ENCODE peak calls at places on chromosomes 6 and 20, in six cellular contexts. G, H, Z, U, P and D are unnamed samples.

GRCh38 chr6:63764318-63764916 is 128.8 kb downstream of the PHF3 start:
- DNase-seq in G (peak; percentile 52), H (no peak), Z (peak; percentile 14), U (no peak), P (no peak), D (peak; percentile 18)

GRCh38 chr20:62995898-62996595 is 10.7 kb downstream of the BHLHE23 start:
- DNase-seq in G (no peak), H (no peak), Z (no peak), U (no peak), P (no peak), D (no peak)

GRCh38 chr6:161369339-161369738 is 95.5 kb upstream of the AGPAT4 start:
- DNase-seq in G (peak; percentile 81), H (no peak), Z (no peak), U (no peak), P (no peak), D (peak; percentile 90)

GRCh38 chr6:135162678-135163439 is 18.2 kb upstream of the MYB start:
- DNase-seq in G (no peak), H (peak; percentile 4), Z (no peak), U (no peak), P (peak; percentile 67), D (no peak)

GRCh38 chr6:41284726-41285125 is 1.8 kb downstream of the TREM1 start:
- DNase-seq in G (peak; percentile 20), H (no peak), Z (no peak), U (no peak), P (no peak), D (peak; percentile 14)

GRCh38 chr6:40640591-40641293 is 53.6 kb upstream of the LRFN2 start:
- DNase-seq in G (no peak), H (peak; percentile 23), Z (no peak), U (peak; percentile 3), P (peak; percentile 40), D (peak; percentile 0)

GRCh38 chr20:63967330-63968135 is 2.2 kb downstream of the ZNF512B start:
- DNase-seq in G (no peak), H (no peak), Z (no peak), U (no peak), P (peak; percentile 4), D (no peak)

GRCh38 chr6:93787841-93788240 is 368.5 kb upstream of the EPHA7 start:
- DNase-seq in G (no peak), H (no peak), Z (no peak), U (no peak), P (no peak), D (peak; percentile 56)

GRCh38 chr6:117222861-117223260 is 42.5 kb upstream of the VGLL2 start:
- DNase-seq in G (no peak), H (no peak), Z (no peak), U (no peak), P (no peak), D (no peak)

GRCh38 chr20:47784599-47785320 is 521 bp downstream of the SULF2 start:
- DNase-seq in G (peak; percentile 4), H (no peak), Z (peak; percentile 46), U (no peak), P (no peak), D (peak; percentile 70)

GRCh38 chr20:58710481-58711265 is 18.1 kb downstream of the NPEPL1 start:
- DNase-seq in G (no peak), H (no peak), Z (no peak), U (no peak), P (no peak), D (no peak)

GRCh38 chr6:107866606-107867301 is 42.6 kb upstream of the SCML4 start:
- DNase-seq in G (peak; percentile 34), H (no peak), Z (no peak), U (no peak), P (peak; percentile 38), D (peak; percentile 14)

GRCh38 chr20:37736132-37736531 is 42.3 kb downstream of the CTNNBL1 start:
- DNase-seq in G (no peak), H (no peak), Z (no peak), U (no peak), P (no peak), D (no peak)

GRCh38 chr20:37986063-37986858 is 47.0 kb downstream of the TTI1 start:
- DNase-seq in G (no peak), H (no peak), Z (no peak), U (no peak), P (no peak), D (no peak)

GRCh38 chr6:74369556-74369993 is 673.6 kb downstream of the CD109 start:
- DNase-seq in G (peak; percentile 97), H (no peak), Z (no peak), U (no peak), P (no peak), D (peak; percentile 88)

GRCh38 chr20:51581571-51581970 is 39.1 kb upstream of the NFATC2 start:
- DNase-seq in G (no peak), H (no peak), Z (no peak), U (no peak), P (no peak), D (no peak)

GRCh38 chr6:39818695-39819094 is 26.5 kb downstream of the DAAM2 start:
- DNase-seq in G (peak; percentile 24), H (no peak), Z (no peak), U (no peak), P (no peak), D (peak; percentile 32)

GRCh38 chr20:9498322-9498721 is 16.1 kb upstream of the LAMP5 start:
- DNase-seq in G (peak; percentile 44), H (no peak), Z (no peak), U (no peak), P (no peak), D (peak; percentile 25)

GRCh38 chr6:109059148-109059547 is 35.5 kb downstream of the SESN1 start:
- DNase-seq in G (peak; percentile 28), H (no peak), Z (no peak), U (no peak), P (no peak), D (peak; percentile 19)

GRCh38 chr6:19478992-19479391 is 358.2 kb upstream of the ID4 start:
- DNase-seq in G (peak; percentile 11), H (no peak), Z (no peak), U (no peak), P (no peak), D (no peak)

GRCh38 chr20:53899351-53900167 is 170.8 kb downstream of the BCAS1 start:
- DNase-seq in G (peak; percentile 87), H (peak; percentile 59), Z (peak; percentile 98), U (no peak), P (peak; percentile 89), D (peak; percentile 93)

GRCh38 chr6:156662025-156662445 is 115.1 kb upstream of the ARID1B start:
- DNase-seq in G (no peak), H (no peak), Z (no peak), U (no peak), P (peak; percentile 33), D (no peak)

GRCh38 chr6:80480478-80481157 is 374.1 kb downstream of the BCKDHB start:
- DNase-seq in G (no peak), H (no peak), Z (no peak), U (no peak), P (no peak), D (no peak)

GRCh38 chr20:15491564-15491963 is 1081.7 kb downstream of the KIF16B start:
- DNase-seq in G (no peak), H (no peak), Z (peak; percentile 66), U (no peak), P (no peak), D (no peak)

GRCh38 chr6:158213925-158214674 is 46.0 kb downstream of the GTF2H5 start:
- DNase-seq in G (peak; percentile 83), H (peak; percentile 20), Z (peak; percentile 62), U (peak; percentile 34), P (peak; percentile 75), D (peak; percentile 65)

GRCh38 chr6:34350100-34350936 is 42.2 kb downstream of the NUDT3 start:
- DNase-seq in G (peak; percentile 31), H (no peak), Z (peak; percentile 65), U (no peak), P (no peak), D (no peak)

GRCh38 chr20:50834599-50835005 is 39.7 kb downstream of the BCAS4 start:
- DNase-seq in G (peak; percentile 94), H (no peak), Z (no peak), U (no peak), P (no peak), D (peak; percentile 96)

GRCh38 chr6:152356659-152357058 is 280.5 kb downstream of the SYNE1 start:
- DNase-seq in G (peak; percentile 47), H (no peak), Z (peak; percentile 2), U (no peak), P (no peak), D (peak; percentile 8)

GRCh38 chr6:95576621-95577316 is 566 bp upstream of the MANEA start:
- DNase-seq in G (peak; percentile 6), H (no peak), Z (no peak), U (no peak), P (no peak), D (peak; percentile 41)

GRCh38 chr6:160583805-160584204 is 80.3 kb downstream of the LPA start:
- DNase-seq in G (no peak), H (no peak), Z (no peak), U (no peak), P (no peak), D (no peak)

GRCh38 chr6:90233994-90234393 is 62.6 kb downstream of the BACH2 start:
- DNase-seq in G (no peak), H (peak; percentile 54), Z (no peak), U (no peak), P (peak; percentile 84), D (no peak)

GRCh38 chr6:51515052-51515402 is 572.4 kb downstream of the PKHD1 start:
- DNase-seq in G (no peak), H (no peak), Z (no peak), U (no peak), P (no peak), D (no peak)

GRCh38 chr6:11921017-11921438 is 91.1 kb upstream of the HIVEP1 start:
- DNase-seq in G (peak; percentile 95), H (no peak), Z (no peak), U (no peak), P (no peak), D (peak; percentile 87)

GRCh38 chr6:42140051-42140450 is 2.4 kb downstream of the C6orf132 start:
- DNase-seq in G (no peak), H (no peak), Z (no peak), U (no peak), P (no peak), D (peak; percentile 42)

GRCh38 chr20:18815194-18815942 is 1.8 kb downstream of the SCP2D1 start:
- DNase-seq in G (no peak), H (no peak), Z (no peak), U (no peak), P (no peak), D (no peak)

GRCh38 chr6:30491963-30492616 is 2.8 kb downstream of the HLA-E start:
- DNase-seq in G (no peak), H (no peak), Z (no peak), U (no peak), P (peak; percentile 41), D (no peak)

GRCh38 chr6:71383891-71384489 is 95.4 kb downstream of the OGFRL1 start:
- DNase-seq in G (peak; percentile 72), H (no peak), Z (peak; percentile 17), U (no peak), P (peak; percentile 12), D (peak; percentile 81)

GRCh38 chr20:824916-825315 is 8.6 kb upstream of the FAM110A start:
- DNase-seq in G (no peak), H (no peak), Z (no peak), U (no peak), P (no peak), D (no peak)

GRCh38 chr6:26556263-26557070 is 18.3 kb downstream of the HMGN4 start:
- DNase-seq in G (peak; percentile 97), H (no peak), Z (peak; percentile 63), U (no peak), P (peak; percentile 72), D (peak; percentile 93)